ENCODE peak calls at places on chromosomes 5 and 9, in eight cellular contexts. A is activated naive CD8-positive, alpha-beta T cell treated with anti-CD3 and anti-CD28 coated beads, Interleukin-2, amount 10 ng/mL, durations not matched to agents 7 days and 5 days; E is omental fat pad; M is activated naive CD4-positive, alpha-beta T cell treated with anti-CD3 and anti-CD28 coated beads, Interleukin-2, amount 50 U/mL, for 72 hours; X is activated T-cell treated with anti-CD3 and anti-CD28 coated beads, Interleukin-2, amount 50 U/mL, for 4 hours; R is left colon; F is stimulated activated naive CD8-positive, alpha-beta T cell treated with anti-CD3 and anti-CD28 coated beads, Interleukin-15, Interleukin-2, amounts not matched to agents 100 U/mL and 50 U/mL, for 24 hours; C is A549. Q is an unnamed sample.

GRCh38 chr5:103487822-103488493 is 74.6 kb downstream of the NUDT12 start:
- ATAC-seq in A (no peak), E (no peak), M (no peak), X (no peak), R (no peak), F (no peak), C (no peak), Q (no peak)

GRCh38 chr9:19656704-19657103 is 132.1 kb downstream of the SLC24A2 start:
- ATAC-seq in A (no peak), E (no peak), M (no peak), X (no peak), R (no peak), F (no peak), C (no peak), Q (no peak)

GRCh38 chr5:142192296-142192695 is 83.7 kb downstream of the NDFIP1 start:
- ATAC-seq in A (no peak), E (no peak), M (no peak), X (no peak), R (peak), F (no peak), C (no peak), Q (no peak)

GRCh38 chr9:77163889-77164288 is 13.4 kb upstream of the VPS13A start:
- ATAC-seq in A (no peak), E (peak), M (no peak), X (no peak), R (no peak), F (no peak), C (no peak), Q (no peak)

GRCh38 chr9:133370680-133371079 is 5.2 kb downstream of the SURF4 start:
- ATAC-seq in A (peak), E (no peak), M (peak), X (peak), R (no peak), F (no peak), C (no peak), Q (no peak)

GRCh38 chr5:10688651-10689171 is 72.3 kb downstream of the DAP start:
- ATAC-seq in A (no peak), E (no peak), M (no peak), X (no peak), R (no peak), F (no peak), C (no peak), Q (no peak)

GRCh38 chr9:137191691-137192447 is 3.4 kb downstream of the SSNA1 start:
- ATAC-seq in A (no peak), E (no peak), M (no peak), X (no peak), R (no peak), F (no peak), C (no peak), Q (no peak)

GRCh38 chr5:139664273-139664693 is 16.1 kb downstream of the CXXC5 start:
- ATAC-seq in A (no peak), E (no peak), M (no peak), X (no peak), R (no peak), F (peak), C (no peak), Q (no peak)

GRCh38 chr5:136731241-136731885 is 366.0 kb upstream of the TRPC7 start:
- ATAC-seq in A (no peak), E (no peak), M (no peak), X (no peak), R (no peak), F (no peak), C (no peak), Q (no peak)

GRCh38 chr9:89096807-89097206 is 81.8 kb downstream of the SHC3 start:
- ATAC-seq in A (no peak), E (no peak), M (no peak), X (no peak), R (no peak), F (no peak), C (no peak), Q (no peak)

GRCh38 chr5:158642852-158643251 is 456.9 kb downstream of the EBF1 start:
- ATAC-seq in A (no peak), E (no peak), M (no peak), X (no peak), R (no peak), F (no peak), C (no peak), Q (no peak)

GRCh38 chr5:86175224-86175623 is 442.5 kb upstream of the COX7C start:
- ATAC-seq in A (no peak), E (no peak), M (peak), X (peak), R (no peak), F (peak), C (no peak), Q (no peak)

GRCh38 chr5:74651710-74652109 is 11.2 kb upstream of the ENC1 start:
- ATAC-seq in A (no peak), E (no peak), M (no peak), X (no peak), R (no peak), F (no peak), C (no peak), Q (no peak)

GRCh38 chr5:180484813-180485212 is 9.4 kb upstream of the CNOT6 start:
- ATAC-seq in A (no peak), E (peak), M (no peak), X (no peak), R (no peak), F (no peak), C (no peak), Q (no peak)

GRCh38 chr5:168328804-168329203 is 37.4 kb downstream of the WWC1 start:
- ATAC-seq in A (no peak), E (no peak), M (no peak), X (no peak), R (peak), F (no peak), C (peak), Q (no peak)

GRCh38 chr5:59661306-59661705 is 232.2 kb downstream of the PDE4D start:
- ATAC-seq in A (no peak), E (no peak), M (no peak), X (no peak), R (no peak), F (no peak), C (no peak), Q (no peak)

GRCh38 chr5:82111191-82111590 is 139.4 kb downstream of the ATG10 start:
- ATAC-seq in A (no peak), E (no peak), M (no peak), X (no peak), R (no peak), F (no peak), C (no peak), Q (peak)

GRCh38 chr5:68231414-68232076 is 16.0 kb downstream of the PIK3R1 start:
- ATAC-seq in A (no peak), E (no peak), M (no peak), X (no peak), R (no peak), F (no peak), C (no peak), Q (no peak)

GRCh38 chr9:86783884-86784283 is 163.4 kb downstream of the GAS1 start:
- ATAC-seq in A (no peak), E (peak), M (no peak), X (no peak), R (no peak), F (no peak), C (no peak), Q (no peak)

GRCh38 chr5:87300744-87301143 is 33.1 kb downstream of the RASA1 start:
- ATAC-seq in A (peak), E (peak), M (peak), X (peak), R (no peak), F (peak), C (peak), Q (peak)